ENCODE peak calls at places on chromosome 22, in four cellular contexts. One of them, this sample, is unnamed.

GRCh38 chr22:24358105-24358836 is 69.1 kb upstream of the ADORA2A start:
- DNase-seq in foreskin fibroblast: no peak
- DNase-seq in HCT116: no peak
- DNase-seq in fibroblast of pulmonary artery: no peak
- DNase-seq in this sample: no peak

GRCh38 chr22:46320716-46321386 is 14.7 kb upstream of the TRMU start:
- DNase-seq in foreskin fibroblast: no peak
- DNase-seq in HCT116: no peak
- DNase-seq in fibroblast of pulmonary artery: no peak
- DNase-seq in this sample: no peak

GRCh38 chr22:31734512-31734911 is 15.4 kb downstream of the PRR14L start:
- DNase-seq in foreskin fibroblast: peak; percentile 87
- DNase-seq in HCT116: no peak
- DNase-seq in fibroblast of pulmonary artery: peak; percentile 60
- DNase-seq in this sample: no peak

GRCh38 chr22:37410174-37411055 is 16.9 kb downstream of the ELFN2 start:
- DNase-seq in foreskin fibroblast: no peak
- DNase-seq in HCT116: no peak
- DNase-seq in fibroblast of pulmonary artery: no peak
- DNase-seq in this sample: no peak

GRCh38 chr22:31944700-31945477 is 554 bp downstream of the YWHAH start:
- DNase-seq in foreskin fibroblast: no peak
- DNase-seq in HCT116: no peak
- DNase-seq in fibroblast of pulmonary artery: no peak
- DNase-seq in this sample: peak; percentile 41

GRCh38 chr22:22109693-22110466 is 127.3 kb upstream of the TOP3B start:
- DNase-seq in foreskin fibroblast: no peak
- DNase-seq in HCT116: no peak
- DNase-seq in fibroblast of pulmonary artery: no peak
- DNase-seq in this sample: no peak

GRCh38 chr22:31106651-31107205 is 640 bp downstream of the SELENOM start:
- DNase-seq in foreskin fibroblast: peak; percentile 72
- DNase-seq in HCT116: no peak
- DNase-seq in fibroblast of pulmonary artery: peak; percentile 61
- DNase-seq in this sample: no peak

GRCh38 chr22:47188337-47189055 is 426.0 kb downstream of the TBC1D22A start:
- DNase-seq in foreskin fibroblast: no peak
- DNase-seq in HCT116: no peak
- DNase-seq in fibroblast of pulmonary artery: no peak
- DNase-seq in this sample: no peak

GRCh38 chr22:26565889-26566288 is 24.0 kb downstream of the TPST2 start:
- DNase-seq in foreskin fibroblast: no peak
- DNase-seq in HCT116: no peak
- DNase-seq in fibroblast of pulmonary artery: no peak
- DNase-seq in this sample: no peak

GRCh38 chr22:35446365-35446764 is 46.4 kb downstream of the MCM5 start:
- DNase-seq in foreskin fibroblast: peak; percentile 79
- DNase-seq in HCT116: no peak
- DNase-seq in fibroblast of pulmonary artery: peak; percentile 79
- DNase-seq in this sample: no peak

GRCh38 chr22:50115693-50116092 is 25.9 kb downstream of the MOV10L1 start:
- DNase-seq in foreskin fibroblast: peak; percentile 87
- DNase-seq in HCT116: no peak
- DNase-seq in fibroblast of pulmonary artery: peak; percentile 65
- DNase-seq in this sample: peak; percentile 29

GRCh38 chr22:46108564-46109473 is 41.5 kb upstream of the PPARA start:
- DNase-seq in foreskin fibroblast: peak; percentile 82
- DNase-seq in HCT116: no peak
- DNase-seq in fibroblast of pulmonary artery: peak; percentile 31
- DNase-seq in this sample: peak; percentile 80

GRCh38 chr22:46104170-46104880 is 46.0 kb upstream of the PPARA start:
- DNase-seq in foreskin fibroblast: peak; percentile 6
- DNase-seq in HCT116: no peak
- DNase-seq in fibroblast of pulmonary artery: no peak
- DNase-seq in this sample: peak; percentile 82

GRCh38 chr22:27019827-27020226 is 362.4 kb downstream of the MIAT start:
- DNase-seq in foreskin fibroblast: no peak
- DNase-seq in HCT116: no peak
- DNase-seq in fibroblast of pulmonary artery: no peak
- DNase-seq in this sample: no peak

GRCh38 chr22:19687561-19688300 is 26.6 kb upstream of the SEPTIN5 start:
- DNase-seq in foreskin fibroblast: no peak
- DNase-seq in HCT116: no peak
- DNase-seq in fibroblast of pulmonary artery: no peak
- DNase-seq in this sample: no peak

GRCh38 chr22:41856484-41856883 is 23.6 kb downstream of the SREBF2 start:
- DNase-seq in foreskin fibroblast: no peak
- DNase-seq in HCT116: no peak
- DNase-seq in fibroblast of pulmonary artery: no peak
- DNase-seq in this sample: no peak

GRCh38 chr22:33914699-33915098 is 5.6 kb downstream of the LARGE1 start:
- DNase-seq in foreskin fibroblast: no peak
- DNase-seq in HCT116: no peak
- DNase-seq in fibroblast of pulmonary artery: no peak
- DNase-seq in this sample: no peak

GRCh38 chr22:33918676-33919590 is 1.3 kb downstream of the LARGE1 start:
- DNase-seq in foreskin fibroblast: peak; percentile 21
- DNase-seq in HCT116: no peak
- DNase-seq in fibroblast of pulmonary artery: no peak
- DNase-seq in this sample: no peak

GRCh38 chr22:33920927-33921575 is 775 bp upstream of the LARGE1 start:
- DNase-seq in foreskin fibroblast: peak; percentile 97
- DNase-seq in HCT116: peak; percentile 57
- DNase-seq in fibroblast of pulmonary artery: peak; percentile 96
- DNase-seq in this sample: peak; percentile 97

GRCh38 chr22:33919591-33920501 is at the start of gene LARGE1:
- DNase-seq in foreskin fibroblast: peak; percentile 45
- DNase-seq in HCT116: no peak
- DNase-seq in fibroblast of pulmonary artery: peak; percentile 31
- DNase-seq in this sample: peak; percentile 39

GRCh38 chr22:33917744-33918406 is 2.4 kb downstream of the LARGE1 start:
- DNase-seq in foreskin fibroblast: no peak
- DNase-seq in HCT116: no peak
- DNase-seq in fibroblast of pulmonary artery: no peak
- DNase-seq in this sample: no peak
- TF ChIP-seq CTCF in foreskin fibroblast: peak; percentile 32
- TF ChIP-seq CTCF in HCT116: no peak
- TF ChIP-seq CTCF in fibroblast of pulmonary artery: no peak
- TF ChIP-seq CTCF in this sample: no peak

GRCh38 chr22:39443416-39443815 is 13.4 kb upstream of the MGAT3 start:
- DNase-seq in foreskin fibroblast: no peak
- DNase-seq in HCT116: no peak
- DNase-seq in fibroblast of pulmonary artery: no peak
- DNase-seq in this sample: no peak

GRCh38 chr22:39448205-39449054 is 8.4 kb upstream of the MGAT3 start:
- DNase-seq in foreskin fibroblast: no peak
- DNase-seq in HCT116: no peak
- DNase-seq in fibroblast of pulmonary artery: no peak
- DNase-seq in this sample: no peak

GRCh38 chr22:39444247-39444800 is 12.5 kb upstream of the MGAT3 start:
- DNase-seq in foreskin fibroblast: no peak
- DNase-seq in HCT116: no peak
- DNase-seq in fibroblast of pulmonary artery: no peak
- DNase-seq in this sample: no peak

GRCh38 chr22:39444937-39445465 is 11.8 kb upstream of the MGAT3 start:
- DNase-seq in foreskin fibroblast: no peak
- DNase-seq in HCT116: no peak
- DNase-seq in fibroblast of pulmonary artery: no peak
- DNase-seq in this sample: no peak

GRCh38 chr22:39446239-39446721 is 10.5 kb upstream of the MGAT3 start:
- DNase-seq in foreskin fibroblast: no peak
- DNase-seq in HCT116: no peak
- DNase-seq in fibroblast of pulmonary artery: no peak
- DNase-seq in this sample: no peak
- TF ChIP-seq CTCF in foreskin fibroblast: no peak
- TF ChIP-seq CTCF in HCT116: no peak
- TF ChIP-seq CTCF in fibroblast of pulmonary artery: no peak
- TF ChIP-seq CTCF in this sample: no peak

DNA sequence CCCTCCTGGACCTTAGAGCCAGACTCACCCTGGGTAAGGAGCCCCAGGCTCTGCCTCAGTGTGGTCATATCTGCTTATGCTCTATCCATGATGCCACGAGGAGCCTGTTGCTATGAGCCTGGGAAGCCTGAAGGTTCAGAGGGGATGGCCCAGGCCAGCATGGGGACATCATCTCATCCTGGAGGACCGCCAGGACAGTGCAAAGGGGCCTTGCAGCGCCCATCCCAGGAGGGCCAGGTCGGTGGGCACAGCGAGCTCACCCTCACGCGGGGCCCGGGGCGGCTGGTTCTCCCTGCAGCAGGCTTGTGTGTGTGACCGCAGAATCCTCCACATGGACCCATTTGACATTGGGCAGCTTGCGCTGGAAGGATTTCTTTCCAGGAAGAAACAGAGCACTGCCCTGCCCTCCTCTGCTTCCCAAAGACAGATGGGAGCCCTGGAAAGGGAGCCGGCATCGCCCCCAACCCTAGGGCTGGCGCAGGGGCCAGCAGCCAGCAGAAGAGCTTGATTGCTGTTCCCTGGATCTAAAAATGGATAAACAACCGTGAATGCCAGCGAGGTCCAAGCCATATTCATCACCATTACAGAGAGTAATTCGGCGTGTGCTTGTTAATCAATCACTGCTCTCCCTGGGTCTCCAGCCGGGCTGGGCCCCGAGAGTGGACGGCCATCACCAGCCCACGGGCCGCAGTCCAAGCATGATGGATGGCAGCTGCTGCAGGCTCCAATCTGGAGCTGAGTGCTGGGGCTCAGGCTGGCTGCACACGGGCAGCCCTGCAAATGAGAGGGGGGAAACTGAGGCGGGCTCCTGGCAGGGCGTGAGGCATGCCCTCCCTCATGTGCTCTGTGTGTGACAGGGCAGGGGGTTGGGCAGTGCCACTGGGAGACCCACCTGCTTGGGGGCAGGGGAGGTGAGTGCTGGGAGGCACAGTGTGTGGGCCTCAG is 739.7 kb downstream of the BRD1 start:
- DNase-seq in foreskin fibroblast: no peak
- DNase-seq in HCT116: no peak
- DNase-seq in fibroblast of pulmonary artery: no peak
- DNase-seq in this sample: no peak
- TF ChIP-seq CTCF in foreskin fibroblast: no peak
- TF ChIP-seq CTCF in HCT116: no peak
- TF ChIP-seq CTCF in fibroblast of pulmonary artery: no peak
- TF ChIP-seq CTCF in this sample: no peak

GRCh38 chr22:28772633-28773460 is at the start of gene CCDC117:
- DNase-seq in foreskin fibroblast: peak; percentile 97
- DNase-seq in HCT116: peak; percentile 89
- DNase-seq in fibroblast of pulmonary artery: peak; percentile 97
- DNase-seq in this sample: peak; percentile 98
- TF ChIP-seq CTCF in foreskin fibroblast: no peak
- TF ChIP-seq CTCF in HCT116: no peak
- TF ChIP-seq CTCF in fibroblast of pulmonary artery: no peak
- TF ChIP-seq CTCF in this sample: peak; percentile 23

GRCh38 chr22:44888491-44888941 is 121.3 kb downstream of the PHF21B start:
- DNase-seq in foreskin fibroblast: no peak
- DNase-seq in HCT116: no peak
- DNase-seq in fibroblast of pulmonary artery: no peak
- DNase-seq in this sample: no peak

GRCh38 chr22:44887941-44888366 is 121.9 kb downstream of the PHF21B start:
- DNase-seq in foreskin fibroblast: no peak
- DNase-seq in HCT116: no peak
- DNase-seq in fibroblast of pulmonary artery: no peak
- DNase-seq in this sample: no peak

GRCh38 chr22:44891293-44891747 is 118.5 kb downstream of the PHF21B start:
- DNase-seq in foreskin fibroblast: no peak
- DNase-seq in HCT116: no peak
- DNase-seq in fibroblast of pulmonary artery: no peak
- DNase-seq in this sample: no peak

GRCh38 chr22:44890416-44891292 is 119.2 kb downstream of the PHF21B start:
- DNase-seq in foreskin fibroblast: no peak
- DNase-seq in HCT116: no peak
- DNase-seq in fibroblast of pulmonary artery: no peak
- DNase-seq in this sample: no peak

DNA sequence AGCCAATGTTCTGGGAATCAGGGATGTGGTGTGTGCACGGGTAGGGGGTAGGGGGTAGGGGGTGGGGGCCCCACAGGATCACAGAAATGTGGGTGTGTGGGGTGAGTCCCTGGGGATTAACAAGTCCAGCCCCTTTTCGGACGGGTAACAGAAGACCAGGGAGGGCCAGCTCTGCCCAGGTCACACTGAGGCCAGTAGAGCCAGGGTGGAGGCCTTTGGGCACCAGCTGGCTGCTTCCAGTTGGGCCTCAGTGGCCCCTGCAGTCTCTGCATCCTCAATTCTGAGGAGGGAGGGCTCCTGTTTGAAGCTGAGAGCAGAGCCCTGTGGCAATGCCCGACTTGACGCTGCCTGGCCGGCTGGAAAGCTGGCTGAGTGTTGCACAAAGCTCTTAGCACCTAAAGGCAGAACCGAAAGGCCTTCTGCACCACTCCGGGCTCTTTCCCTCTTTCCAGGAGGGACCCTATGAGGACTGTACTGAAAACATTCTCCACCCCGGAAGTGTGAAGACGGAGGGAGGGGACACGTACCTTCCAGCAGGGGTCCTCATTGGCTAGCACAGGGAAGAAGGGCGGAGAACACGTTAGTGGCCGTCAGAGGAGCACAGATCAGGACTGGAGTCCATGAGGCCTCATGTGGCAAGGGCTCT is 120.4 kb downstream of the PHF21B start:
- DNase-seq in foreskin fibroblast: no peak
- DNase-seq in HCT116: no peak
- DNase-seq in fibroblast of pulmonary artery: no peak
- DNase-seq in this sample: no peak
- TF ChIP-seq CTCF in foreskin fibroblast: no peak
- TF ChIP-seq CTCF in HCT116: peak; percentile 14
- TF ChIP-seq CTCF in fibroblast of pulmonary artery: no peak
- TF ChIP-seq CTCF in this sample: no peak